ENCODE peak calls at places on chromosomes 3 and 15, in ten cellular contexts. Y is iPS-NIHi11; K is activated CD4-positive, CD25-positive, alpha-beta regulatory T cell treated with anti-CD3 and anti-CD28 coated beads, Interleukin-2, amount 50 U/mL, for 16 hours; R is AG20443; V is AG04450; H is GM23248; C is aorta; L is NCI-H1694; G is thoracic aorta; E is GM13976. D is an unnamed sample.

GRCh38 chr3:131402391-131403039 is 20.9 kb downstream of the NUDT16 start:
- DNase-seq in Y (no peak), K (no peak), R (peak), V (no peak), H (peak), C (no peak), L (no peak), G (no peak), E (no peak), D (no peak)

GRCh38 chr15:25783607-25784131 is 79.5 kb downstream of the ATP10A start:
- DNase-seq in Y (peak), K (no peak), R (peak), V (no peak), H (peak), C (peak), L (no peak), G (no peak), E (no peak), D (peak)

GRCh38 chr15:63922551-63923315 is 89.0 kb upstream of the HERC1 start:
- DNase-seq in Y (no peak), K (no peak), R (peak), V (no peak), H (no peak), C (peak), L (no peak), G (no peak), E (no peak), D (no peak)

GRCh38 chr3:158801696-158802398 is at the start of gene MFSD1:
- DNase-seq in Y (peak), K (peak), R (peak), V (peak), H (peak), C (peak), L (peak), G (peak), E (peak), D (peak)

GRCh38 chr15:29822100-29822684 is at the start of gene TJP1:
- DNase-seq in Y (peak), K (no peak), R (peak), V (peak), H (peak), C (peak), L (no peak), G (no peak), E (peak), D (peak)

GRCh38 chr3:117629505-117629904 is 919.9 kb downstream of the TUSC7 start:
- DNase-seq in Y (no peak), K (no peak), R (no peak), V (no peak), H (no peak), C (no peak), L (no peak), G (no peak), E (no peak), D (no peak)

GRCh38 chr15:41581110-41581509 is 22.1 kb downstream of the TYRO3 start:
- DNase-seq in Y (peak), K (no peak), R (no peak), V (no peak), H (peak), C (no peak), L (no peak), G (no peak), E (peak), D (peak)

GRCh38 chr3:51982352-51982837 is 940 bp upstream of the ACY1 start:
- DNase-seq in Y (peak), K (no peak), R (no peak), V (no peak), H (peak), C (no peak), L (no peak), G (no peak), E (peak), D (peak)

GRCh38 chr3:44355634-44356033 is 17.1 kb downstream of the TCAIM start:
- DNase-seq in Y (no peak), K (no peak), R (peak), V (peak), H (peak), C (no peak), L (no peak), G (peak), E (no peak), D (no peak)

GRCh38 chr3:197372076-197372661 is 73.8 kb upstream of the DLG1 start:
- DNase-seq in Y (peak), K (no peak), R (peak), V (peak), H (peak), C (no peak), L (no peak), G (no peak), E (no peak), D (peak)

GRCh38 chr3:57048052-57048671 is 12.3 kb upstream of the SPATA12 start:
- DNase-seq in Y (no peak), K (no peak), R (peak), V (no peak), H (peak), C (no peak), L (peak), G (no peak), E (no peak), D (peak)

GRCh38 chr3:176349706-176350105 is 847.6 kb downstream of the TBL1XR1 start:
- DNase-seq in Y (no peak), K (no peak), R (no peak), V (no peak), H (peak), C (no peak), L (no peak), G (no peak), E (no peak), D (no peak)

GRCh38 chr3:138686771-138687221 is 78.2 kb downstream of the FAIM start:
- DNase-seq in Y (no peak), K (no peak), R (peak), V (peak), H (peak), C (no peak), L (no peak), G (no peak), E (peak), D (no peak)

GRCh38 chr15:23648920-23649515 is 1.4 kb upstream of the MAGEL2 start:
- DNase-seq in Y (peak), K (no peak), R (peak), V (no peak), H (peak), C (no peak), L (no peak), G (no peak), E (no peak), D (peak)

GRCh38 chr3:196569003-196569516 is 600 bp downstream of the FBXO45 start:
- DNase-seq in Y (peak), K (peak), R (no peak), V (no peak), H (peak), C (peak), L (no peak), G (no peak), E (peak), D (peak)

GRCh38 chr3:45182915-45183881 is 37.0 kb upstream of the CDCP1 start:
- DNase-seq in Y (peak), K (no peak), R (peak), V (no peak), H (peak), C (no peak), L (no peak), G (no peak), E (no peak), D (peak)

GRCh38 chr3:41200669-41201021 is 1.3 kb downstream of the CTNNB1 start:
- DNase-seq in Y (no peak), K (no peak), R (peak), V (no peak), H (peak), C (no peak), L (no peak), G (no peak), E (no peak), D (no peak)

GRCh38 chr3:58214484-58215316 is 3.9 kb upstream of the DNASE1L3 start:
- DNase-seq in Y (no peak), K (no peak), R (no peak), V (no peak), H (peak), C (no peak), L (no peak), G (no peak), E (peak), D (no peak)

GRCh38 chr3:45465192-45465591 is 76.8 kb downstream of the LARS2 start:
- DNase-seq in Y (no peak), K (no peak), R (no peak), V (no peak), H (no peak), C (no peak), L (no peak), G (no peak), E (no peak), D (no peak)

GRCh38 chr15:72491768-72492167 is 17.6 kb downstream of the ARIH1 start:
- DNase-seq in Y (no peak), K (no peak), R (peak), V (peak), H (peak), C (no peak), L (no peak), G (no peak), E (no peak), D (no peak)

GRCh38 chr3:73681610-73682009 is 56.9 kb upstream of the PDZRN3 start:
- DNase-seq in Y (no peak), K (no peak), R (peak), V (peak), H (peak), C (no peak), L (no peak), G (no peak), E (no peak), D (no peak)

GRCh38 chr3:155420869-155421486 is 127.5 kb upstream of the STRIT1 start:
- DNase-seq in Y (peak), K (no peak), R (no peak), V (no peak), H (no peak), C (no peak), L (peak), G (no peak), E (no peak), D (no peak)

GRCh38 chr3:9826815-9827574 is 16.8 kb downstream of the RPUSD3 start:
- DNase-seq in Y (peak), K (no peak), R (no peak), V (no peak), H (peak), C (peak), L (peak), G (no peak), E (no peak), D (peak)

GRCh38 chr15:25824618-25825017 is 38.5 kb downstream of the ATP10A start:
- DNase-seq in Y (no peak), K (no peak), R (no peak), V (no peak), H (no peak), C (no peak), L (no peak), G (no peak), E (no peak), D (no peak)

GRCh38 chr3:157786216-157786615 is 283.0 kb upstream of the VEPH1 start:
- DNase-seq in Y (no peak), K (no peak), R (peak), V (peak), H (peak), C (no peak), L (no peak), G (no peak), E (no peak), D (no peak)

GRCh38 chr3:107574650-107575049 is 51.9 kb downstream of the BBX start:
- DNase-seq in Y (peak), K (no peak), R (peak), V (peak), H (peak), C (no peak), L (no peak), G (no peak), E (peak), D (no peak)

GRCh38 chr15:90142216-90143175 is 40.2 kb upstream of the IDH2 start:
- DNase-seq in Y (no peak), K (peak), R (no peak), V (no peak), H (no peak), C (no peak), L (no peak), G (no peak), E (no peak), D (no peak)

GRCh38 chr15:47885921-47886320 is 168.6 kb downstream of the SEMA6D start:
- DNase-seq in Y (no peak), K (no peak), R (peak), V (no peak), H (peak), C (no peak), L (no peak), G (no peak), E (no peak), D (no peak)

GRCh38 chr3:464255-464654 is 267.7 kb downstream of the CHL1 start:
- DNase-seq in Y (no peak), K (no peak), R (no peak), V (no peak), H (no peak), C (no peak), L (no peak), G (no peak), E (no peak), D (no peak)

GRCh38 chr3:196623350-196623749 is 16.1 kb upstream of the NRROS start:
- DNase-seq in Y (no peak), K (no peak), R (no peak), V (no peak), H (no peak), C (no peak), L (no peak), G (no peak), E (no peak), D (no peak)

GRCh38 chr3:149581681-149582349 is 76.0 kb downstream of the WWTR1 start:
- DNase-seq in Y (peak), K (no peak), R (peak), V (no peak), H (peak), C (no peak), L (no peak), G (no peak), E (no peak), D (no peak)

GRCh38 chr3:43231276-43232000 is 54.9 kb upstream of the SNRK start:
- DNase-seq in Y (no peak), K (no peak), R (peak), V (no peak), H (peak), C (no peak), L (no peak), G (no peak), E (no peak), D (no peak)